ENCODE peak calls at places on chromosomes 1 and 21, in eight cellular contexts. A is heart right ventricle, S is Kasumi-1, E is neural crest cell, Y is anterior cingulate cortex, T is kidney glomerular epithelial cell, B is RPMI8226, F is T-cell. J is an unnamed sample.

GRCh38 chr1:32967863-32968571 is 3.4 kb upstream of the RNF19B start:
- DNase-seq in F (no peak), A (no peak), T (peak; percentile 60), S (no peak), Y (no peak), B (no peak), E (no peak), J (no peak)

GRCh38 chr1:48048064-48048463 is 50.9 kb upstream of the TRABD2B start:
- DNase-seq in S (no peak), T (peak; percentile 61), B (no peak), F (no peak), A (peak; percentile 58), Y (no peak), E (no peak), J (peak; percentile 49)

GRCh38 chr1:159849972-159850371 is 12.5 kb downstream of the VSIG8 start:
- DNase-seq in F (no peak), T (no peak), B (no peak), A (no peak), Y (no peak), E (no peak), S (no peak), J (no peak)

GRCh38 chr1:9891207-9891606 is 18.9 kb downstream of the CTNNBIP1 start:
- DNase-seq in F (no peak), E (no peak), T (no peak), B (peak; percentile 1), Y (no peak), S (no peak), A (no peak), J (no peak)

GRCh38 chr1:14969006-14969405 is 184.5 kb upstream of the TMEM51 start:
- DNase-seq in A (no peak), E (no peak), T (no peak), S (no peak), F (peak; percentile 4), B (no peak), Y (no peak), J (no peak)

GRCh38 chr21:38712076-38712475 is 93.7 kb upstream of the ETS2 start:
- DNase-seq in B (peak; percentile 45), F (no peak), E (peak; percentile 7), S (peak; percentile 81), T (peak; percentile 17), Y (no peak), A (peak; percentile 19), J (peak; percentile 60)

GRCh38 chr1:19979494-19979977 is at the start of gene PLA2G2A:
- DNase-seq in S (no peak), Y (no peak), E (no peak), A (no peak), F (no peak), B (no peak), T (no peak), J (no peak)

GRCh38 chr21:39332175-39332574 is 16.7 kb downstream of the HMGN1 start:
- DNase-seq in Y (no peak), E (no peak), A (no peak), B (no peak), T (no peak), F (no peak), S (no peak), J (no peak)

GRCh38 chr1:53075206-53075605 is 13.2 kb downstream of the PODN start:
- DNase-seq in Y (no peak), S (no peak), F (no peak), T (no peak), B (no peak), A (no peak), E (no peak), J (no peak)

GRCh38 chr1:194990483-194990882 is 1617.8 kb downstream of the KCNT2 start:
- DNase-seq in A (no peak), F (no peak), S (no peak), B (no peak), T (no peak), Y (no peak), E (no peak), J (no peak)

GRCh38 chr21:44749759-44750674 is 38.6 kb upstream of the TSPEAR start:
- DNase-seq in S (no peak), T (no peak), F (no peak), A (no peak), E (no peak), Y (no peak), B (no peak), J (no peak)

GRCh38 chr1:230248876-230249275 is 177.3 kb downstream of the PGBD5 start:
- DNase-seq in E (no peak), T (no peak), B (no peak), A (no peak), F (no peak), S (no peak), Y (no peak), J (no peak)

GRCh38 chr1:168234846-168235547 is 9.2 kb downstream of the SFT2D2 start:
- DNase-seq in A (no peak), S (peak; percentile 70), E (no peak), B (peak; percentile 67), F (peak; percentile 20), Y (no peak), T (peak; percentile 19), J (peak; percentile 59)

GRCh38 chr21:23936224-23936623 is 1671.1 kb downstream of the MRPL39 start:
- DNase-seq in F (no peak), A (no peak), E (no peak), Y (no peak), S (peak; percentile 74), T (no peak), B (peak; percentile 9), J (no peak)

GRCh38 chr1:193631306-193631705 is 444.9 kb upstream of the B3GALT2 start:
- DNase-seq in E (no peak), S (no peak), F (no peak), A (no peak), B (no peak), T (no peak), Y (no peak), J (no peak)

GRCh38 chr1:41240806-41241747 is 1.0 kb downstream of the SCMH1 start:
- DNase-seq in B (peak; percentile 89), A (peak; percentile 29), Y (no peak), F (peak; percentile 15), T (no peak), S (peak; percentile 46), E (no peak), J (no peak)

GRCh38 chr1:58155418-58156123 is 391.0 kb downstream of the OMA1 start:
- DNase-seq in Y (no peak), T (no peak), S (peak; percentile 50), A (peak; percentile 44), F (no peak), E (peak; percentile 34), B (peak; percentile 38), J (peak; percentile 11)

GRCh38 chr1:178538192-178538916 is 25.4 kb downstream of the TEX35 start:
- DNase-seq in A (no peak), E (no peak), Y (no peak), B (no peak), S (no peak), T (peak; percentile 11), F (no peak), J (peak; percentile 25)

GRCh38 chr1:63148825-63149645 is 173.3 kb upstream of the FOXD3 start:
- DNase-seq in E (peak; percentile 53), F (no peak), B (peak; percentile 42), T (peak; percentile 54), Y (no peak), S (peak; percentile 41), A (no peak), J (peak; percentile 59)

GRCh38 chr1:27141266-27142003 is 13.5 kb downstream of the SLC9A1 start:
- DNase-seq in T (no peak), B (no peak), E (no peak), S (no peak), Y (no peak), F (no peak), A (no peak), J (no peak)

GRCh38 chr1:106910798-106911197 is 145.7 kb upstream of the PRMT6 start:
- DNase-seq in A (no peak), Y (no peak), S (no peak), E (no peak), T (no peak), F (no peak), B (no peak), J (no peak)

GRCh38 chr1:202143011-202143767 is 1.3 kb downstream of the ARL8A start:
- DNase-seq in Y (no peak), S (peak; percentile 85), B (peak; percentile 69), F (no peak), T (no peak), A (peak; percentile 32), E (no peak), J (no peak)

GRCh38 chr1:232302376-232303049 is 327.4 kb downstream of the SIPA1L2 start:
- DNase-seq in S (no peak), B (no peak), A (no peak), Y (no peak), T (no peak), E (no peak), F (no peak), J (no peak)

GRCh38 chr1:36784147-36784862 is 250.0 kb downstream of the GRIK3 start:
- DNase-seq in F (no peak), B (no peak), T (no peak), S (no peak), E (no peak), Y (no peak), A (no peak), J (no peak)

GRCh38 chr1:228108055-228108690 is 926 bp downstream of the MRPL55 start:
- DNase-seq in B (no peak), T (no peak), E (no peak), S (no peak), F (no peak), A (no peak), Y (no peak), J (no peak)

GRCh38 chr1:27145934-27146354 is 9.0 kb downstream of the SLC9A1 start:
- DNase-seq in A (no peak), B (no peak), T (peak; percentile 74), S (no peak), Y (no peak), E (no peak), F (no peak), J (peak; percentile 82)

GRCh38 chr1:150420560-150421265 is 56.8 kb downstream of the RPRD2 start:
- DNase-seq in A (no peak), E (no peak), F (no peak), Y (no peak), S (no peak), B (peak; percentile 18), T (no peak), J (peak; percentile 15)

GRCh38 chr1:40352126-40352525 is 21.4 kb upstream of the SMAP2 start:
- DNase-seq in B (peak; percentile 56), T (no peak), A (no peak), E (no peak), S (no peak), F (no peak), Y (no peak), J (no peak)

GRCh38 chr1:58819719-58820118 is 35.9 kb upstream of the JUN start:
- DNase-seq in Y (no peak), B (no peak), T (no peak), A (no peak), E (no peak), F (no peak), S (no peak), J (no peak)

GRCh38 chr1:161439280-161440232 is 65.7 kb upstream of the FCGR2A start:
- DNase-seq in T (no peak), Y (no peak), A (no peak), B (peak; percentile 70), S (no peak), F (no peak), E (peak; percentile 28), J (no peak)

GRCh38 chr1:204348722-204349121 is 11.0 kb downstream of the PLEKHA6 start:
- DNase-seq in S (no peak), A (peak; percentile 91), E (peak; percentile 36), Y (no peak), B (no peak), T (peak; percentile 19), F (no peak), J (peak; percentile 67)

GRCh38 chr1:81582467-81582986 is 218.2 kb upstream of the ADGRL2 start:
- DNase-seq in A (no peak), S (no peak), E (no peak), T (peak; percentile 79), Y (no peak), F (no peak), B (no peak), J (peak; percentile 96)

GRCh38 chr1:226063362-226064167 is 1.0 kb downstream of the H3-3A start:
- DNase-seq in A (peak; percentile 51), T (peak; percentile 48), B (peak; percentile 64), E (peak; percentile 37), S (peak; percentile 23), F (peak; percentile 43), Y (peak; percentile 18), J (no peak)

GRCh38 chr1:175600721-175601440 is 142.5 kb downstream of the TNR start:
- DNase-seq in B (no peak), Y (no peak), E (no peak), T (no peak), F (no peak), A (no peak), S (no peak), J (no peak)